ENCODE peak calls at places on chromosome 2, in seven cellular contexts. C, H, T, A, S, N and Y are unnamed samples.

GRCh38 chr2:162301151-162301804 is 17.2 kb downstream of the IFIH1 start:
- DNase-seq in C (peak; percentile 85), H (peak; percentile 31), T (peak; percentile 67), A (no peak), S (peak; percentile 12), N (peak; percentile 45), Y (peak; percentile 35)

GRCh38 chr2:154771664-154772284 is 73.3 kb downstream of the KCNJ3 start:
- DNase-seq in C (no peak), H (no peak), T (no peak), A (no peak), S (no peak), N (no peak), Y (no peak)

GRCh38 chr2:64196986-64197385 is 52.8 kb upstream of the PELI1 start:
- DNase-seq in C (no peak), H (no peak), T (no peak), A (no peak), S (no peak), N (no peak), Y (no peak)

GRCh38 chr2:74498500-74499268 is 719 bp downstream of the LBX2 start:
- DNase-seq in C (peak; percentile 65), H (peak; percentile 57), T (no peak), A (no peak), S (no peak), N (no peak), Y (no peak)

GRCh38 chr2:219687882-219688559 is 60.6 kb downstream of the SLC4A3 start:
- DNase-seq in C (no peak), H (no peak), T (no peak), A (no peak), S (no peak), N (no peak), Y (no peak)

GRCh38 chr2:8310557-8311455 is 371.1 kb upstream of the ID2 start:
- DNase-seq in C (peak; percentile 79), H (no peak), T (no peak), A (no peak), S (no peak), N (peak; percentile 32), Y (peak; percentile 13)

GRCh38 chr2:111068435-111069058 is 52.2 kb upstream of the BCL2L11 start:
- DNase-seq in C (no peak), H (no peak), T (no peak), A (no peak), S (no peak), N (no peak), Y (no peak)

GRCh38 chr2:27583390-27583915 is 611 bp downstream of the ZNF512 start:
- DNase-seq in C (no peak), H (no peak), T (peak; percentile 18), A (no peak), S (no peak), N (no peak), Y (no peak)

GRCh38 chr2:234206738-234207137 is 156.2 kb downstream of the SPP2 start:
- DNase-seq in C (no peak), H (no peak), T (no peak), A (no peak), S (no peak), N (no peak), Y (no peak)